ENCODE peak calls at places on chromosomes 12 and 14, in five cellular contexts. One of them, this sample, is unnamed.

GRCh38 chr12:100795193-100796179 is 910 bp downstream of the ANO4 start:
- DNase-seq in neuronal stem cell: no peak
- DNase-seq in IMR-90: no peak
- DNase-seq in H9: no peak
- DNase-seq in mesenchymal stem cell: peak; percentile 33
- DNase-seq in this sample: no peak

GRCh38 chr12:13124661-13125505 is 21.4 kb upstream of the GSG1 start:
- DNase-seq in neuronal stem cell: no peak
- DNase-seq in IMR-90: peak; percentile 68
- DNase-seq in H9: no peak
- DNase-seq in mesenchymal stem cell: peak; percentile 68
- DNase-seq in this sample: peak; percentile 88

GRCh38 chr12:91982946-91983345 is 162.7 kb downstream of the BTG1 start:
- DNase-seq in neuronal stem cell: no peak
- DNase-seq in IMR-90: peak; percentile 59
- DNase-seq in H9: no peak
- DNase-seq in mesenchymal stem cell: no peak
- DNase-seq in this sample: no peak

GRCh38 chr14:35366048-35366428 is 38.5 kb downstream of the NFKBIA start:
- DNase-seq in neuronal stem cell: no peak
- DNase-seq in IMR-90: peak; percentile 74
- DNase-seq in H9: no peak
- DNase-seq in mesenchymal stem cell: peak; percentile 68
- DNase-seq in this sample: peak; percentile 62

GRCh38 chr14:85516239-85517112 is 13.5 kb upstream of the FLRT2 start:
- DNase-seq in neuronal stem cell: no peak
- DNase-seq in IMR-90: peak; percentile 88
- DNase-seq in H9: no peak
- DNase-seq in mesenchymal stem cell: peak; percentile 50
- DNase-seq in this sample: no peak

GRCh38 chr12:93177208-93178153 is 200.2 kb upstream of the NUDT4 start:
- DNase-seq in neuronal stem cell: no peak
- DNase-seq in IMR-90: no peak
- DNase-seq in H9: no peak
- DNase-seq in mesenchymal stem cell: peak; percentile 29
- DNase-seq in this sample: no peak

GRCh38 chr12:9872743-9873142 is 3.6 kb upstream of the CLEC2B start:
- DNase-seq in neuronal stem cell: no peak
- DNase-seq in IMR-90: no peak
- DNase-seq in H9: peak; percentile 31
- DNase-seq in mesenchymal stem cell: no peak
- DNase-seq in this sample: no peak

GRCh38 chr12:2498961-2499500 is 295.7 kb upstream of the FKBP4 start:
- DNase-seq in neuronal stem cell: no peak
- DNase-seq in IMR-90: no peak
- DNase-seq in H9: no peak
- DNase-seq in mesenchymal stem cell: no peak
- DNase-seq in this sample: no peak

GRCh38 chr12:24864796-24865125 is 84.1 kb downstream of the BCAT1 start:
- DNase-seq in neuronal stem cell: no peak
- DNase-seq in IMR-90: peak; percentile 60
- DNase-seq in H9: no peak
- DNase-seq in mesenchymal stem cell: peak; percentile 49
- DNase-seq in this sample: no peak

GRCh38 chr14:24809147-24809546 is 175.2 kb upstream of the GZMB start:
- DNase-seq in neuronal stem cell: no peak
- DNase-seq in IMR-90: no peak
- DNase-seq in H9: no peak
- DNase-seq in mesenchymal stem cell: no peak
- DNase-seq in this sample: no peak

GRCh38 chr12:20452496-20452895 is 84.2 kb downstream of the PDE3A start:
- DNase-seq in neuronal stem cell: no peak
- DNase-seq in IMR-90: no peak
- DNase-seq in H9: no peak
- DNase-seq in mesenchymal stem cell: no peak
- DNase-seq in this sample: no peak

GRCh38 chr12:26786491-26787124 is 46.4 kb downstream of the ITPR2 start:
- DNase-seq in neuronal stem cell: no peak
- DNase-seq in IMR-90: peak; percentile 11
- DNase-seq in H9: no peak
- DNase-seq in mesenchymal stem cell: no peak
- DNase-seq in this sample: no peak

GRCh38 chr12:76784600-76785051 is 20.7 kb downstream of the ZDHHC17 start:
- DNase-seq in neuronal stem cell: no peak
- DNase-seq in IMR-90: peak; percentile 77
- DNase-seq in H9: no peak
- DNase-seq in mesenchymal stem cell: no peak
- DNase-seq in this sample: peak; percentile 32

GRCh38 chr14:51691176-51691575 is 39.5 kb downstream of the FRMD6 start:
- DNase-seq in neuronal stem cell: no peak
- DNase-seq in IMR-90: peak; percentile 72
- DNase-seq in H9: no peak
- DNase-seq in mesenchymal stem cell: no peak
- DNase-seq in this sample: no peak

GRCh38 chr12:28177461-28177860 is 12.8 kb upstream of the CCDC91 start:
- DNase-seq in neuronal stem cell: no peak
- DNase-seq in IMR-90: no peak
- DNase-seq in H9: no peak
- DNase-seq in mesenchymal stem cell: no peak
- DNase-seq in this sample: no peak

GRCh38 chr14:67461341-67461985 is 27.1 kb downstream of the TMEM229B start:
- DNase-seq in neuronal stem cell: no peak
- DNase-seq in IMR-90: peak; percentile 27
- DNase-seq in H9: no peak
- DNase-seq in mesenchymal stem cell: peak; percentile 66
- DNase-seq in this sample: peak; percentile 2

GRCh38 chr12:19206493-19207077 is 77.1 kb downstream of the PLEKHA5 start:
- DNase-seq in neuronal stem cell: no peak
- DNase-seq in IMR-90: no peak
- DNase-seq in H9: no peak
- DNase-seq in mesenchymal stem cell: no peak
- DNase-seq in this sample: no peak

GRCh38 chr12:22266101-22266500 is 68.4 kb downstream of the ST8SIA1 start:
- DNase-seq in neuronal stem cell: no peak
- DNase-seq in IMR-90: peak; percentile 17
- DNase-seq in H9: no peak
- DNase-seq in mesenchymal stem cell: no peak
- DNase-seq in this sample: no peak

GRCh38 chr14:96581902-96582640 is 79.9 kb downstream of the PAPOLA start:
- DNase-seq in neuronal stem cell: no peak
- DNase-seq in IMR-90: no peak
- DNase-seq in H9: no peak
- DNase-seq in mesenchymal stem cell: no peak
- DNase-seq in this sample: no peak

GRCh38 chr12:56517854-56518253 is 3.8 kb upstream of the RBMS2 start:
- DNase-seq in neuronal stem cell: no peak
- DNase-seq in IMR-90: no peak
- DNase-seq in H9: no peak
- DNase-seq in mesenchymal stem cell: no peak
- DNase-seq in this sample: no peak

GRCh38 chr14:67944605-67945004 is 125.0 kb downstream of the RAD51B start:
- DNase-seq in neuronal stem cell: no peak
- DNase-seq in IMR-90: no peak
- DNase-seq in H9: no peak
- DNase-seq in mesenchymal stem cell: no peak
- DNase-seq in this sample: no peak

GRCh38 chr12:47376937-47377336 is 297.2 kb upstream of the AMIGO2 start:
- DNase-seq in neuronal stem cell: no peak
- DNase-seq in IMR-90: peak; percentile 20
- DNase-seq in H9: no peak
- DNase-seq in mesenchymal stem cell: no peak
- DNase-seq in this sample: no peak

GRCh38 chr12:38954119-38954746 is 48.8 kb upstream of the CPNE8 start:
- DNase-seq in neuronal stem cell: no peak
- DNase-seq in IMR-90: no peak
- DNase-seq in H9: no peak
- DNase-seq in mesenchymal stem cell: no peak
- DNase-seq in this sample: no peak

GRCh38 chr12:115998119-115998633 is 279.3 kb downstream of the MED13L start:
- DNase-seq in neuronal stem cell: peak; percentile 43
- DNase-seq in IMR-90: peak; percentile 72
- DNase-seq in H9: peak; percentile 82
- DNase-seq in mesenchymal stem cell: peak; percentile 63
- DNase-seq in this sample: peak; percentile 33

GRCh38 chr12:29921307-29921706 is 137.6 kb upstream of the TMTC1 start:
- DNase-seq in neuronal stem cell: no peak
- DNase-seq in IMR-90: peak; percentile 26
- DNase-seq in H9: no peak
- DNase-seq in mesenchymal stem cell: peak; percentile 65
- DNase-seq in this sample: no peak

GRCh38 chr12:123938679-123939480 is 33.8 kb downstream of the CCDC92 start:
- DNase-seq in neuronal stem cell: no peak
- DNase-seq in IMR-90: no peak
- DNase-seq in H9: peak; percentile 76
- DNase-seq in mesenchymal stem cell: no peak
- DNase-seq in this sample: no peak

GRCh38 chr14:44448816-44449411 is 58.2 kb downstream of the FSCB start:
- DNase-seq in neuronal stem cell: no peak
- DNase-seq in IMR-90: no peak
- DNase-seq in H9: no peak
- DNase-seq in mesenchymal stem cell: no peak
- DNase-seq in this sample: no peak

GRCh38 chr14:54348001-54348611 is 48.7 kb upstream of the CDKN3 start:
- DNase-seq in neuronal stem cell: peak; percentile 69
- DNase-seq in IMR-90: peak; percentile 47
- DNase-seq in H9: no peak
- DNase-seq in mesenchymal stem cell: peak; percentile 70
- DNase-seq in this sample: peak; percentile 90

GRCh38 chr14:33646692-33647260 is 304.1 kb downstream of the EGLN3 start:
- DNase-seq in neuronal stem cell: no peak
- DNase-seq in IMR-90: peak; percentile 49
- DNase-seq in H9: no peak
- DNase-seq in mesenchymal stem cell: peak; percentile 84
- DNase-seq in this sample: no peak

GRCh38 chr12:113187588-113187987 is 2.1 kb downstream of the RITA1 start:
- DNase-seq in neuronal stem cell: no peak
- DNase-seq in IMR-90: no peak
- DNase-seq in H9: no peak
- DNase-seq in mesenchymal stem cell: no peak
- DNase-seq in this sample: peak; percentile 12

GRCh38 chr12:113184900-113185179 is 438 bp downstream of the DDX54 start:
- DNase-seq in neuronal stem cell: peak; percentile 86
- DNase-seq in IMR-90: peak; percentile 86
- DNase-seq in H9: peak; percentile 94
- DNase-seq in mesenchymal stem cell: peak; percentile 94
- DNase-seq in this sample: peak; percentile 73

GRCh38 chr12:113185180-113186032 is at the start of the genes DDX54 and RITA1:
- DNase-seq in neuronal stem cell: peak; percentile 87
- DNase-seq in IMR-90: peak; percentile 61
- DNase-seq in H9: peak; percentile 95
- DNase-seq in mesenchymal stem cell: peak; percentile 82
- DNase-seq in this sample: peak; percentile 76

GRCh38 chr12:113186666-113187325 is 1.3 kb downstream of the RITA1 start:
- DNase-seq in neuronal stem cell: no peak
- DNase-seq in IMR-90: no peak
- DNase-seq in H9: no peak
- DNase-seq in mesenchymal stem cell: no peak
- DNase-seq in this sample: no peak

DNA sequence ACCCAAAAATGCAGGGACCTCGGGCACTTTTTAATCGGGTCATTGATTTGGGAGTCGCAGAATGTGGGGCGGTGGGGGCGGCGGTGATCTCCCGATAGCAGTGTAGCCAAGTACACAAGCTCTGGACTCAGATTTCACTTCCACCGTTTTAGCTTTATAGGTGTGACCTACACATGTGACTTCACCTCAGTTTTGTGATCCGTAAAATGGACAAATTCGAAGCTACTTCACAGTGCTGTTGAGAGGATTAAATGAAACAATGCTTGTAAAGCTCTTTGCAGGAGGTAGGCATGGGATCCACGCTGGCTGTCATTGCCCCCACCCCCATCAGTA is 478 bp downstream of the RITA1 start:
- DNase-seq in neuronal stem cell: no peak
- DNase-seq in IMR-90: peak; percentile 18
- DNase-seq in H9: no peak
- DNase-seq in mesenchymal stem cell: peak; percentile 37
- DNase-seq in this sample: no peak
- H3K18ac ChIP-seq in neuronal stem cell: peak overlapping the region; percentile 89
- H3K18ac ChIP-seq in IMR-90: no peak overlapping the region
- H3K18ac ChIP-seq in H9: no peak overlapping the region
- H3K18ac ChIP-seq in mesenchymal stem cell: peak overlapping the region; percentile 67
- H3K18ac ChIP-seq in this sample: peak overlapping the region; percentile 73

GRCh38 chr12:108317303-108318283 is 21.5 kb downstream of the CMKLR1 start:
- DNase-seq in neuronal stem cell: no peak
- DNase-seq in IMR-90: no peak
- DNase-seq in H9: no peak
- DNase-seq in mesenchymal stem cell: no peak
- DNase-seq in this sample: no peak
- H3K4ac ChIP-seq in neuronal stem cell: no peak overlapping the region
- H3K4ac ChIP-seq in IMR-90: no peak overlapping the region
- H3K4ac ChIP-seq in H9: no peak overlapping the region
- H3K4ac ChIP-seq in mesenchymal stem cell: no peak overlapping the region
- H3K4ac ChIP-seq in this sample: no peak overlapping the region

GRCh38 chr12:6326316-6326959 is 15.4 kb downstream of the TNFRSF1A start:
- DNase-seq in neuronal stem cell: no peak
- DNase-seq in IMR-90: peak; percentile 52
- DNase-seq in H9: peak; percentile 90
- DNase-seq in mesenchymal stem cell: peak; percentile 82
- DNase-seq in this sample: peak; percentile 45
- H3K18ac ChIP-seq in neuronal stem cell: no peak overlapping the region
- H3K18ac ChIP-seq in IMR-90: no peak overlapping the region
- H3K18ac ChIP-seq in H9: no peak overlapping the region
- H3K18ac ChIP-seq in mesenchymal stem cell: peak overlapping the region; percentile 54
- H3K18ac ChIP-seq in this sample: no peak overlapping the region

GRCh38 chr12:81303935-81304334 is 226.1 kb downstream of the ACSS3 start:
- DNase-seq in neuronal stem cell: no peak
- DNase-seq in IMR-90: no peak
- DNase-seq in H9: no peak
- DNase-seq in mesenchymal stem cell: no peak
- DNase-seq in this sample: no peak
- H3K4ac ChIP-seq in neuronal stem cell: no peak overlapping the region
- H3K4ac ChIP-seq in IMR-90: no peak overlapping the region
- H3K4ac ChIP-seq in H9: no peak overlapping the region
- H3K4ac ChIP-seq in mesenchymal stem cell: no peak overlapping the region
- H3K4ac ChIP-seq in this sample: no peak overlapping the region

GRCh38 chr14:104826858-104827172 is 25.9 kb downstream of the ZBTB42 start:
- DNase-seq in neuronal stem cell: peak; percentile 36
- DNase-seq in IMR-90: no peak
- DNase-seq in H9: no peak
- DNase-seq in mesenchymal stem cell: no peak
- DNase-seq in this sample: no peak
- H3K18ac ChIP-seq in neuronal stem cell: peak overlapping the region; percentile 90
- H3K18ac ChIP-seq in IMR-90: no peak overlapping the region
- H3K18ac ChIP-seq in H9: no peak overlapping the region
- H3K18ac ChIP-seq in mesenchymal stem cell: peak overlapping the region; percentile 67
- H3K18ac ChIP-seq in this sample: no peak overlapping the region

This sample was measured in trophoblast cell.